ENCODE peak calls at places on chromosomes 5 and 9, in seven cellular contexts. One of them, this sample, is unnamed.

GRCh38 chr9:2623046-2623865 is 1.7 kb downstream of the VLDLR start:
- DNase-seq in lower leg skin: peak; percentile 19
- DNase-seq in NT2/D1: no peak
- DNase-seq in bronchial epithelial cell: peak; percentile 94
- DNase-seq in AG09309: no peak
- DNase-seq in NCI-H774: peak; percentile 47
- DNase-seq in HTR-8/SVneo: no peak
- DNase-seq in this sample: peak; percentile 93

GRCh38 chr5:21184566-21184965 is 1196.6 kb upstream of the CDH18 start:
- DNase-seq in lower leg skin: no peak
- DNase-seq in NT2/D1: no peak
- DNase-seq in bronchial epithelial cell: no peak
- DNase-seq in AG09309: no peak
- DNase-seq in NCI-H774: no peak
- DNase-seq in HTR-8/SVneo: no peak
- DNase-seq in this sample: no peak

GRCh38 chr5:82340799-82341198 is 62.6 kb upstream of the RPS23 start:
- DNase-seq in lower leg skin: no peak
- DNase-seq in NT2/D1: no peak
- DNase-seq in bronchial epithelial cell: no peak
- DNase-seq in AG09309: no peak
- DNase-seq in NCI-H774: no peak
- DNase-seq in HTR-8/SVneo: no peak
- DNase-seq in this sample: no peak

GRCh38 chr9:135244751-135245221 is 157.3 kb downstream of the OLFM1 start:
- DNase-seq in lower leg skin: no peak
- DNase-seq in NT2/D1: no peak
- DNase-seq in bronchial epithelial cell: no peak
- DNase-seq in AG09309: no peak
- DNase-seq in NCI-H774: no peak
- DNase-seq in HTR-8/SVneo: no peak
- DNase-seq in this sample: no peak

GRCh38 chr9:23784962-23785361 is 41.1 kb downstream of the ELAVL2 start:
- DNase-seq in lower leg skin: no peak
- DNase-seq in NT2/D1: no peak
- DNase-seq in bronchial epithelial cell: no peak
- DNase-seq in AG09309: no peak
- DNase-seq in NCI-H774: no peak
- DNase-seq in HTR-8/SVneo: no peak
- DNase-seq in this sample: no peak

GRCh38 chr5:119919279-119919678 is 289.9 kb downstream of the FAM170A start:
- DNase-seq in lower leg skin: no peak
- DNase-seq in NT2/D1: no peak
- DNase-seq in bronchial epithelial cell: no peak
- DNase-seq in AG09309: no peak
- DNase-seq in NCI-H774: no peak
- DNase-seq in HTR-8/SVneo: no peak
- DNase-seq in this sample: no peak

GRCh38 chr5:1540831-1541661 is 17.3 kb upstream of the LPCAT1 start:
- DNase-seq in lower leg skin: no peak
- DNase-seq in NT2/D1: no peak
- DNase-seq in bronchial epithelial cell: no peak
- DNase-seq in AG09309: no peak
- DNase-seq in NCI-H774: no peak
- DNase-seq in HTR-8/SVneo: no peak
- DNase-seq in this sample: no peak

GRCh38 chr5:149654893-149655505 is 73.7 kb downstream of the ARHGEF37 start:
- DNase-seq in lower leg skin: no peak
- DNase-seq in NT2/D1: no peak
- DNase-seq in bronchial epithelial cell: no peak
- DNase-seq in AG09309: no peak
- DNase-seq in NCI-H774: no peak
- DNase-seq in HTR-8/SVneo: no peak
- DNase-seq in this sample: no peak

GRCh38 chr9:70228098-70228497 is 30.7 kb upstream of the SMC5 start:
- DNase-seq in lower leg skin: no peak
- DNase-seq in NT2/D1: no peak
- DNase-seq in bronchial epithelial cell: no peak
- DNase-seq in AG09309: no peak
- DNase-seq in NCI-H774: no peak
- DNase-seq in HTR-8/SVneo: no peak
- DNase-seq in this sample: no peak

GRCh38 chr9:115327441-115328122 is 209.6 kb upstream of the TNC start:
- DNase-seq in lower leg skin: no peak
- DNase-seq in NT2/D1: no peak
- DNase-seq in bronchial epithelial cell: peak; percentile 54
- DNase-seq in AG09309: no peak
- DNase-seq in NCI-H774: no peak
- DNase-seq in HTR-8/SVneo: no peak
- DNase-seq in this sample: no peak

GRCh38 chr5:41793156-41793770 is 77.0 kb downstream of the OXCT1 start:
- DNase-seq in lower leg skin: no peak
- DNase-seq in NT2/D1: no peak
- DNase-seq in bronchial epithelial cell: peak; percentile 81
- DNase-seq in AG09309: no peak
- DNase-seq in NCI-H774: peak; percentile 67
- DNase-seq in HTR-8/SVneo: no peak
- DNase-seq in this sample: no peak

GRCh38 chr9:130368631-130369103 is 76.1 kb upstream of the ASS1 start:
- DNase-seq in lower leg skin: no peak
- DNase-seq in NT2/D1: no peak
- DNase-seq in bronchial epithelial cell: peak; percentile 13
- DNase-seq in AG09309: no peak
- DNase-seq in NCI-H774: no peak
- DNase-seq in HTR-8/SVneo: no peak
- DNase-seq in this sample: no peak

GRCh38 chr5:93874080-93874479 is 132.7 kb upstream of the POU5F2 start:
- DNase-seq in lower leg skin: no peak
- DNase-seq in NT2/D1: peak; percentile 1
- DNase-seq in bronchial epithelial cell: peak; percentile 65
- DNase-seq in AG09309: no peak
- DNase-seq in NCI-H774: no peak
- DNase-seq in HTR-8/SVneo: no peak
- DNase-seq in this sample: no peak

GRCh38 chr5:132458651-132459030 is 31.9 kb downstream of the IRF1 start:
- DNase-seq in lower leg skin: no peak
- DNase-seq in NT2/D1: no peak
- DNase-seq in bronchial epithelial cell: peak; percentile 84
- DNase-seq in AG09309: no peak
- DNase-seq in NCI-H774: no peak
- DNase-seq in HTR-8/SVneo: no peak
- DNase-seq in this sample: no peak

GRCh38 chr5:124649548-124650501 is 96.6 kb downstream of the ZNF608 start:
- DNase-seq in lower leg skin: peak; percentile 68
- DNase-seq in NT2/D1: no peak
- DNase-seq in bronchial epithelial cell: peak; percentile 78
- DNase-seq in AG09309: peak; percentile 90
- DNase-seq in NCI-H774: peak; percentile 82
- DNase-seq in HTR-8/SVneo: peak; percentile 42
- DNase-seq in this sample: no peak

GRCh38 chr9:89354471-89354870 is 36.2 kb downstream of the SECISBP2 start:
- DNase-seq in lower leg skin: no peak
- DNase-seq in NT2/D1: no peak
- DNase-seq in bronchial epithelial cell: no peak
- DNase-seq in AG09309: no peak
- DNase-seq in NCI-H774: no peak
- DNase-seq in HTR-8/SVneo: no peak
- DNase-seq in this sample: no peak

GRCh38 chr5:43416233-43416987 is 4.2 kb upstream of the CCL28 start:
- DNase-seq in lower leg skin: no peak
- DNase-seq in NT2/D1: no peak
- DNase-seq in bronchial epithelial cell: no peak
- DNase-seq in AG09309: no peak
- DNase-seq in NCI-H774: no peak
- DNase-seq in HTR-8/SVneo: no peak
- DNase-seq in this sample: no peak

GRCh38 chr5:41736641-41737040 is 133.6 kb downstream of the OXCT1 start:
- DNase-seq in lower leg skin: no peak
- DNase-seq in NT2/D1: no peak
- DNase-seq in bronchial epithelial cell: no peak
- DNase-seq in AG09309: no peak
- DNase-seq in NCI-H774: no peak
- DNase-seq in HTR-8/SVneo: no peak
- DNase-seq in this sample: no peak

GRCh38 chr5:107483196-107483595 is 187.5 kb downstream of the EFNA5 start:
- DNase-seq in lower leg skin: no peak
- DNase-seq in NT2/D1: no peak
- DNase-seq in bronchial epithelial cell: no peak
- DNase-seq in AG09309: no peak
- DNase-seq in NCI-H774: no peak
- DNase-seq in HTR-8/SVneo: no peak
- DNase-seq in this sample: no peak

GRCh38 chr5:14715481-14715880 is 51.0 kb downstream of the OTULIN start:
- DNase-seq in lower leg skin: no peak
- DNase-seq in NT2/D1: no peak
- DNase-seq in bronchial epithelial cell: peak; percentile 29
- DNase-seq in AG09309: no peak
- DNase-seq in NCI-H774: no peak
- DNase-seq in HTR-8/SVneo: no peak
- DNase-seq in this sample: no peak